ENCODE peak calls at places on chromosomes 13 and 19, in eight cellular contexts. E, J, S, M, P, U, X and K are unnamed samples.

GRCh38 chr13:24995225-24995804 is 100.6 kb upstream of the PABPC3 start:
- DNase-seq in E (peak), J (no peak), S (peak), M (peak), P (peak), U (peak), X (peak), K (peak)

GRCh38 chr13:80329250-80329649 is 11.7 kb downstream of the SPRY2 start:
- DNase-seq in E (no peak), J (no peak), S (no peak), M (no peak), P (no peak), U (no peak), X (no peak), K (no peak)

GRCh38 chr19:12872941-12873890 is 8.0 kb downstream of the DNASE2 start:
- DNase-seq in E (peak), J (no peak), S (no peak), M (peak), P (peak), U (peak), X (peak), K (peak)

GRCh38 chr13:98328511-98328910 is 151.4 kb upstream of the RNF113B start:
- DNase-seq in E (no peak), J (no peak), S (no peak), M (no peak), P (no peak), U (no peak), X (no peak), K (no peak)

GRCh38 chr19:49786432-49786831 is 19.6 kb downstream of the AP2A1 start:
- DNase-seq in E (peak), J (no peak), S (no peak), M (no peak), P (no peak), U (peak), X (peak), K (no peak)

GRCh38 chr13:110565296-110565695 is 3.8 kb upstream of the RAB20 start:
- DNase-seq in E (no peak), J (no peak), S (no peak), M (no peak), P (no peak), U (no peak), X (no peak), K (peak)

GRCh38 chr13:94712812-94713555 is 639 bp upstream of the SOX21 start:
- DNase-seq in E (peak), J (no peak), S (no peak), M (no peak), P (no peak), U (peak), X (peak), K (no peak)

GRCh38 chr13:20190481-20191310 is 2.0 kb downstream of the GJB2 start:
- DNase-seq in E (peak), J (no peak), S (no peak), M (no peak), P (no peak), U (peak), X (peak), K (no peak)

GRCh38 chr19:8396563-8397203 is 6.5 kb downstream of the RAB11B start:
- DNase-seq in E (peak), J (peak), S (no peak), M (peak), P (peak), U (peak), X (peak), K (peak)

GRCh38 chr19:43532571-43532961 is 422 bp upstream of the ZNF575 start:
- DNase-seq in E (no peak), J (no peak), S (no peak), M (peak), P (peak), U (no peak), X (peak), K (peak)

GRCh38 chr19:17419491-17420266 is at the start of gene MVB12A:
- DNase-seq in E (peak), J (peak), S (peak), M (peak), P (peak), U (peak), X (peak), K (peak)

GRCh38 chr19:16405091-16405490 is 66.7 kb downstream of the EPS15L1 start:
- DNase-seq in E (no peak), J (no peak), S (no peak), M (no peak), P (no peak), U (no peak), X (peak), K (no peak)

GRCh38 chr13:41352935-41353801 is 42.1 kb downstream of the NAA16 start:
- DNase-seq in E (peak), J (peak), S (peak), M (peak), P (peak), U (peak), X (no peak), K (peak)

GRCh38 chr13:71865858-71866172 is 1.2 kb downstream of the DACH1 start:
- DNase-seq in E (no peak), J (no peak), S (no peak), M (no peak), P (no peak), U (no peak), X (peak), K (no peak)

GRCh38 chr19:7415163-7415856 is 66.6 kb downstream of the ARHGEF18 start:
- DNase-seq in E (peak), J (no peak), S (no peak), M (no peak), P (no peak), U (no peak), X (peak), K (no peak)

GRCh38 chr13:20489185-20489820 is 36.4 kb downstream of the CRYL1 start:
- DNase-seq in E (peak), J (no peak), S (peak), M (peak), P (peak), U (no peak), X (no peak), K (no peak)

GRCh38 chr13:64274481-64275217 is 2859.0 kb upstream of the PCDH20 start:
- DNase-seq in E (peak), J (no peak), S (no peak), M (no peak), P (no peak), U (no peak), X (no peak), K (no peak)

GRCh38 chr13:81487151-81487550 is 1146.2 kb upstream of the SPRY2 start:
- DNase-seq in E (no peak), J (no peak), S (peak), M (peak), P (no peak), U (peak), X (no peak), K (no peak)

DNA sequence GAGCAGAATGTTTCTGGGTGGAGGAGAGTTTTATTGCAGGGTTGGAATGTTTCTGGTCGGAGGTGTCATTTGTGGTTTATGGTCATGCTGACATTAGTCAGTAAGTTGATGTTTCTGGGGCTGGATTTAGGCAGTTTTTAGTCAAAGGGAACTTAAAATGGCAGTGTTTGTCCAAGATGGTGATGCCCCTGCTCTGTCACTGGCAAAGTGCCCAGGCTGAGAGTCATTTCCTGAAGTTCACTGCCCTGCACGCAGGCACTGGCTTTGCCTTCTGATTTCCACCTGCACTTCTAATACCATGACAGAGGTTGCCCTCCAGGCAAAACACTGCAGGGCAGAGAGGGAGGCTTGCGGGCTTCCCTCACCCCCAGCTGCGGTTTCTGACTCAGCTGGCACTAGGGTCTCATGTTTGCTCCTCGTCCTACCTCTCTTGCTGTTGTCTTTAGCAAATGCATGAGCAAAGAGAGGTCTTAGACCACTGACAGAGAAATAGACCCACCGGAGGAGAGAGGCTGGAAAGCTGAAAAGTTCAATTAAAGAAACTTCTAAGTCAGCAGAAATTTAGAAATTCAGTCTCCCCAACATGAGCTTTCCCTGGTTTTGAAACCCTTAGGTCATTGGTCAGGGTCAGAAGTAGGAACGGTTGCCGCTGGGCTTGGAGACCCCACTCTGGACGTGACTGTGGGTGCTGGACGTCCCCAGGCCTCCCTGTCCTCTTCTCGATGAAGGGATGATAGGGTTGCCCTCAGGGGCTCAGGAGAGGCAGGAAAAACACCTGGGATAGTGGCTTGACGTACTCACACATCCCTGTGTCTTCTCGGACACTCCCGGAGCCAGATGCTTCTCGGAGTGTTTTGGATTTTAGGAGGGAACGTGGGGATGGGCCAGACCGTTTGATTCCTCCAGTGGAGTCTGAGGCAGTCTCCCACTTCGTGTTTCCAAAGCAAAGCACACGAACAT is 26.3 kb downstream of the TMEM255B start:
- DNase-seq in E (peak), J (no peak), S (no peak), M (peak), P (no peak), U (peak), X (peak), K (no peak)
- H3K4me2 ChIP-seq in E (no peak), J (no peak), S (no peak), M (peak), P (no peak), U (peak), X (peak), K (no peak)

GRCh38 chr13:91169641-91170040 is 177.8 kb upstream of the MIR17HG start:
- DNase-seq in E (no peak), J (no peak), S (no peak), M (no peak), P (no peak), U (no peak), X (no peak), K (no peak)

GRCh38 chr13:91172160-91172559 is 175.3 kb upstream of the MIR17HG start:
- DNase-seq in E (no peak), J (no peak), S (no peak), M (no peak), P (no peak), U (no peak), X (no peak), K (no peak)

GRCh38 chr13:91174886-91175501 is 172.5 kb upstream of the MIR17HG start:
- DNase-seq in E (no peak), J (no peak), S (no peak), M (no peak), P (no peak), U (no peak), X (peak), K (no peak)
- H3K4me3 ChIP-seq in E (no peak), J (no peak), S (peak), M (no peak), P (no peak), U (no peak), X (no peak), K (no peak)

DNA sequence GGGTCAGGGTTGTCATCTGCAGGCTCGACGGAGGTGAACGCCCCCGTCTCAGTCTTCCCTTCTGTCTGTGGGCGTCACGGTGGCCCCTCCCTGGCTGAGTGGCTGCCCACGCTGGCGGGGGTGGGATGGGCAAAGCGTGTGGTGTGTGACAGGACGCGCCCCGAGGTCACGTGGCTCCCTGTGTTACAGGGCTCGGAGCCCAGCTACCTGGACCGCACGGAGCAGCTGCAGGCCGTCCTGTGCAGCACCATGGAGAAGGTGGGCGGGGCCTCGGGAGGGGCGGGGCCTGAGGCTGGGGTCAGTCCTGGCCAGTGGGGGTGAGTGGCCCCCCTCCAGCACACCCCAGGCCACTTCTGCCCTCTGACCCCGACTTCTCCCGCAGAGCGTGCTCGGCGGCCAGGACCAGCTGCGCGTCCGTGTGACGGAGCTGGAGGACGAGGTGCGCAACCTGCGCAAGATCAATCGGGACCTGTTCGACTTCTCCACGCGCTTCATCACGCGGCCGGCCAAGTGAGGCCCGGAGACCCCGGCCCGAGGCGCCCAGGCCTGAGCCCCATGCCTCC is 6.3 kb upstream of the GRIN3B start:
- DNase-seq in E (no peak), J (no peak), S (no peak), M (no peak), P (no peak), U (no peak), X (no peak), K (no peak)
- H3K4me2 ChIP-seq in E (no peak), J (no peak), S (no peak), M (no peak), P (no peak), U (no peak), X (no peak), K (no peak)

GRCh38 chr19:32671883-32672282 is 3.1 kb downstream of the ANKRD27 start:
- DNase-seq in E (no peak), J (no peak), S (no peak), M (no peak), P (no peak), U (no peak), X (no peak), K (no peak)

GRCh38 chr19:32674153-32674958 is 624 bp downstream of the ANKRD27 start:
- DNase-seq in E (no peak), J (no peak), S (peak), M (no peak), P (no peak), U (no peak), X (peak), K (peak)

GRCh38 chr19:32674959-32675719 is at the start of gene ANKRD27:
- DNase-seq in E (peak), J (peak), S (peak), M (peak), P (peak), U (peak), X (peak), K (peak)

GRCh38 chr19:32675720-32676185 is at the start of gene RGS9BP:
- DNase-seq in E (peak), J (no peak), S (peak), M (peak), P (no peak), U (no peak), X (peak), K (peak)

DNA sequence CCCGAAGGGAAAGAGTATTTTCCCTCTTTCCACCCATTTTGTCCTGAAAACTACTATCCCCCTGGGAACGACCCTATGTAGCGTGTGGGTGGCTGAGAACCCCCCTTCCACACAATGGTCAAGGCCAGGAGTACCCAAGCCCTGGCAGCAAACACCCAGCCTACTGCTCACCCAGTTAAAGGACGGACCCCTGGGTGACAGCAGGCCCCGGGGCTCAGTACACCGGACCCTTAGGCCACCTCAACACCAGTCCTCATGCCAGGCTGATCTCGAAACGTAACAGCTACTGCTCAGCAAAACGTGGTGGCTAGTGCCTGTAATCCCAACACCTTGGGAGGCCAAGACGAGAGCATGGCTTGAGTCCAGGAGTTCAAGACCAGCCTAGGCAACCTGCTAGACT is 1.4 kb downstream of the ANKRD27 start:
- DNase-seq in E (no peak), J (no peak), S (no peak), M (no peak), P (no peak), U (no peak), X (no peak), K (no peak)
- H3K4me3 ChIP-seq in E (no peak), J (peak), S (no peak), M (no peak), P (peak), U (peak), X (no peak), K (peak)